ENCODE peak calls at places on chromosomes 3 and 15, in ten cellular contexts. One of them, this sample, is unnamed.

GRCh38 chr3:197394464-197395321 is 96.3 kb upstream of the DLG1 start:
- DNase-seq in coronary artery: no peak
- DNase-seq in testis: peak
- DNase-seq in heart right ventricle: peak
- DNase-seq in endodermal cell: peak
- DNase-seq in cardiac fibroblast: peak
- DNase-seq in CD8-positive, alpha-beta T cell: no peak
- DNase-seq in upper lobe of right lung: no peak
- DNase-seq in HCT116: peak
- DNase-seq in cardiac muscle cell: peak
- DNase-seq in this sample: peak

GRCh38 chr3:193114431-193115340 is 126.3 kb upstream of the PLAAT1 start:
- DNase-seq in cardiac fibroblast: no peak
- DNase-seq in heart right ventricle: no peak
- DNase-seq in HCT116: no peak
- DNase-seq in cardiac muscle cell: no peak
- DNase-seq in endodermal cell: no peak
- DNase-seq in coronary artery: no peak
- DNase-seq in upper lobe of right lung: no peak
- DNase-seq in testis: no peak
- DNase-seq in CD8-positive, alpha-beta T cell: no peak
- DNase-seq in this sample: no peak

GRCh38 chr3:121529308-121529707 is 16.5 kb downstream of the POLQ start:
- DNase-seq in CD8-positive, alpha-beta T cell: no peak
- DNase-seq in coronary artery: no peak
- DNase-seq in upper lobe of right lung: no peak
- DNase-seq in HCT116: no peak
- DNase-seq in cardiac fibroblast: peak
- DNase-seq in heart right ventricle: no peak
- DNase-seq in endodermal cell: no peak
- DNase-seq in cardiac muscle cell: peak
- DNase-seq in testis: no peak
- DNase-seq in this sample: peak

GRCh38 chr3:50238549-50239026 is 2.6 kb downstream of the GNAI2 start:
- DNase-seq in CD8-positive, alpha-beta T cell: no peak
- DNase-seq in cardiac muscle cell: no peak
- DNase-seq in cardiac fibroblast: peak
- DNase-seq in HCT116: no peak
- DNase-seq in testis: peak
- DNase-seq in endodermal cell: no peak
- DNase-seq in upper lobe of right lung: peak
- DNase-seq in coronary artery: peak
- DNase-seq in heart right ventricle: peak
- DNase-seq in this sample: peak

GRCh38 chr3:181103605-181104004 is 114.1 kb upstream of the DNAJC19 start:
- DNase-seq in upper lobe of right lung: no peak
- DNase-seq in HCT116: peak
- DNase-seq in testis: peak
- DNase-seq in cardiac muscle cell: no peak
- DNase-seq in coronary artery: no peak
- DNase-seq in heart right ventricle: no peak
- DNase-seq in CD8-positive, alpha-beta T cell: no peak
- DNase-seq in cardiac fibroblast: peak
- DNase-seq in endodermal cell: peak
- DNase-seq in this sample: no peak

GRCh38 chr3:169091196-169091595 is 572.3 kb downstream of the MECOM start:
- DNase-seq in testis: no peak
- DNase-seq in cardiac muscle cell: peak
- DNase-seq in cardiac fibroblast: peak
- DNase-seq in endodermal cell: no peak
- DNase-seq in HCT116: no peak
- DNase-seq in upper lobe of right lung: no peak
- DNase-seq in heart right ventricle: no peak
- DNase-seq in CD8-positive, alpha-beta T cell: no peak
- DNase-seq in coronary artery: no peak
- DNase-seq in this sample: peak

GRCh38 chr15:44489464-44489863 is 47.5 kb upstream of the EIF3J start:
- DNase-seq in endodermal cell: no peak
- DNase-seq in HCT116: peak
- DNase-seq in heart right ventricle: no peak
- DNase-seq in coronary artery: no peak
- DNase-seq in cardiac muscle cell: peak
- DNase-seq in cardiac fibroblast: peak
- DNase-seq in CD8-positive, alpha-beta T cell: no peak
- DNase-seq in upper lobe of right lung: no peak
- DNase-seq in testis: no peak
- DNase-seq in this sample: peak

GRCh38 chr15:40054746-40055575 is 16.0 kb upstream of the SRP14 start:
- DNase-seq in endodermal cell: peak
- DNase-seq in coronary artery: peak
- DNase-seq in cardiac fibroblast: peak
- DNase-seq in upper lobe of right lung: no peak
- DNase-seq in CD8-positive, alpha-beta T cell: peak
- DNase-seq in testis: no peak
- DNase-seq in heart right ventricle: no peak
- DNase-seq in HCT116: no peak
- DNase-seq in cardiac muscle cell: no peak
- DNase-seq in this sample: peak

GRCh38 chr3:42159706-42160472 is 68.7 kb downstream of the TRAK1 start:
- DNase-seq in testis: peak
- DNase-seq in cardiac muscle cell: peak
- DNase-seq in HCT116: peak
- DNase-seq in upper lobe of right lung: peak
- DNase-seq in cardiac fibroblast: peak
- DNase-seq in CD8-positive, alpha-beta T cell: peak
- DNase-seq in endodermal cell: peak
- DNase-seq in coronary artery: no peak
- DNase-seq in heart right ventricle: peak
- DNase-seq in this sample: no peak

GRCh38 chr3:139312959-139313358 is 30.9 kb upstream of the MRPS22 start:
- DNase-seq in cardiac muscle cell: peak
- DNase-seq in cardiac fibroblast: peak
- DNase-seq in HCT116: no peak
- DNase-seq in coronary artery: no peak
- DNase-seq in heart right ventricle: no peak
- DNase-seq in endodermal cell: no peak
- DNase-seq in testis: no peak
- DNase-seq in CD8-positive, alpha-beta T cell: no peak
- DNase-seq in upper lobe of right lung: peak
- DNase-seq in this sample: peak

GRCh38 chr15:59298255-59298856 is 74.3 kb downstream of the MYO1E start:
- DNase-seq in testis: no peak
- DNase-seq in upper lobe of right lung: no peak
- DNase-seq in CD8-positive, alpha-beta T cell: no peak
- DNase-seq in cardiac muscle cell: no peak
- DNase-seq in heart right ventricle: no peak
- DNase-seq in cardiac fibroblast: peak
- DNase-seq in coronary artery: no peak
- DNase-seq in endodermal cell: peak
- DNase-seq in HCT116: peak
- DNase-seq in this sample: no peak

GRCh38 chr3:114364806-114365205 is 71.0 kb downstream of the TIGIT start:
- DNase-seq in HCT116: no peak
- DNase-seq in cardiac muscle cell: no peak
- DNase-seq in heart right ventricle: no peak
- DNase-seq in upper lobe of right lung: no peak
- DNase-seq in coronary artery: no peak
- DNase-seq in testis: no peak
- DNase-seq in endodermal cell: no peak
- DNase-seq in CD8-positive, alpha-beta T cell: no peak
- DNase-seq in cardiac fibroblast: no peak
- DNase-seq in this sample: no peak

GRCh38 chr3:22951910-22952309 is 251.2 kb upstream of the UBE2E2 start:
- DNase-seq in cardiac muscle cell: no peak
- DNase-seq in endodermal cell: no peak
- DNase-seq in testis: no peak
- DNase-seq in HCT116: no peak
- DNase-seq in upper lobe of right lung: no peak
- DNase-seq in CD8-positive, alpha-beta T cell: no peak
- DNase-seq in coronary artery: no peak
- DNase-seq in heart right ventricle: no peak
- DNase-seq in cardiac fibroblast: no peak
- DNase-seq in this sample: no peak

GRCh38 chr15:75454471-75455418 is 3.3 kb upstream of the SIN3A start:
- DNase-seq in testis: peak
- DNase-seq in CD8-positive, alpha-beta T cell: peak
- DNase-seq in coronary artery: peak
- DNase-seq in heart right ventricle: no peak
- DNase-seq in HCT116: peak
- DNase-seq in cardiac muscle cell: no peak
- DNase-seq in cardiac fibroblast: no peak
- DNase-seq in endodermal cell: peak
- DNase-seq in upper lobe of right lung: peak
- DNase-seq in this sample: peak

GRCh38 chr15:92290359-92290992 is 103.2 kb upstream of the ST8SIA2 start:
- DNase-seq in coronary artery: no peak
- DNase-seq in CD8-positive, alpha-beta T cell: no peak
- DNase-seq in cardiac muscle cell: no peak
- DNase-seq in upper lobe of right lung: no peak
- DNase-seq in endodermal cell: no peak
- DNase-seq in testis: no peak
- DNase-seq in heart right ventricle: no peak
- DNase-seq in cardiac fibroblast: no peak
- DNase-seq in HCT116: no peak
- DNase-seq in this sample: no peak

GRCh38 chr15:86743283-86743903 is 663.7 kb downstream of the AGBL1 start:
- DNase-seq in endodermal cell: peak
- DNase-seq in CD8-positive, alpha-beta T cell: peak
- DNase-seq in HCT116: no peak
- DNase-seq in upper lobe of right lung: no peak
- DNase-seq in cardiac fibroblast: no peak
- DNase-seq in heart right ventricle: peak
- DNase-seq in coronary artery: no peak
- DNase-seq in testis: peak
- DNase-seq in cardiac muscle cell: no peak
- DNase-seq in this sample: no peak
- TF ChIP-seq CTCF in endodermal cell: peak
- TF ChIP-seq CTCF in CD8-positive, alpha-beta T cell: peak
- TF ChIP-seq CTCF in HCT116: peak
- TF ChIP-seq CTCF in upper lobe of right lung: peak
- TF ChIP-seq CTCF in cardiac fibroblast: no peak
- TF ChIP-seq CTCF in heart right ventricle: peak
- TF ChIP-seq CTCF in coronary artery: no peak
- TF ChIP-seq CTCF in testis: peak
- TF ChIP-seq CTCF in cardiac muscle cell: peak
- TF ChIP-seq CTCF in this sample: peak

DNA sequence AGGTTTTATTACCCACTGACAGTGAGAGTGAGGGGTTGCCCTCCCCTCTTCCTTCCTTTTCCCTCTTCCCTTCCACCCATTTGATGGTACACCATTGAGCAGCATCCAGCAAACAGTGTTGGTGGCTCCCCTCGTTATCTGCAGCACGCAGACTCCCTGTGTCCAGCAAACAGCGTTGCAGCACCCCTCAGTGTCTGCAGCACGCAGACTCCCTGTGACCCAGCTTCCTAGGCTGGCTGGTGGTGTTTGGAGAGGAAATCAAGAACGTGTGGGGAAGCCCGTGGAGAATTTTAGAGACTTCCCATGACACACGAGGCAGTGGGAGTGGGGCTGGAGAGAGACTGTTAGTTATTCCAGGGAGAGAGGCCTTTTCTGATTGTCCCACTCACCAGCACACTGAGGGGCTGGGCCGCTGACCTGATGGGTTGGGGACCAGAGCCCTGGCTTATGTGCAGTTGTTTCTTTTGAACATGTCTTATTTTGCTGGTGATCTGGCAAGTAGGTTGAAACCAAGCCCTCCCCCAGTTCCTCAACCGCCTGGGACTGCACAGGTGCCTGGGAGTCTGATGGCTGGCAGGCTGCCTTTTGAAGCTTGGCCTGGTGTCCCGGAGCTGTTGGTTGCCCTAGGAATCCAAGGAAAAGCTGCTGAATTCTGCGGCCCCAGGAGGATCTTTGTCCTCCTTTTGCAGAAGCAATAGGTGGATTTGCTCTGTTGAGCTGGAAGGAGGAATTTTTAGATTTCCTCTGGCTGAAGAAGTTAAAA is 18.9 kb downstream of the APBA2 start:
- DNase-seq in CD8-positive, alpha-beta T cell: no peak
- DNase-seq in cardiac fibroblast: no peak
- DNase-seq in HCT116: no peak
- DNase-seq in heart right ventricle: no peak
- DNase-seq in endodermal cell: no peak
- DNase-seq in upper lobe of right lung: peak
- DNase-seq in testis: no peak
- DNase-seq in coronary artery: no peak
- DNase-seq in cardiac muscle cell: peak
- DNase-seq in this sample: no peak
- H3K4me3 ChIP-seq in CD8-positive, alpha-beta T cell: no peak
- H3K4me3 ChIP-seq in cardiac fibroblast: no peak
- H3K4me3 ChIP-seq in HCT116: no peak
- H3K4me3 ChIP-seq in heart right ventricle: no peak
- H3K4me3 ChIP-seq in endodermal cell: no peak
- H3K4me3 ChIP-seq in upper lobe of right lung: no peak
- H3K4me3 ChIP-seq in testis: no peak
- H3K4me3 ChIP-seq in coronary artery: no peak
- H3K4me3 ChIP-seq in cardiac muscle cell: no peak
- H3K4me3 ChIP-seq in this sample: no peak

DNA sequence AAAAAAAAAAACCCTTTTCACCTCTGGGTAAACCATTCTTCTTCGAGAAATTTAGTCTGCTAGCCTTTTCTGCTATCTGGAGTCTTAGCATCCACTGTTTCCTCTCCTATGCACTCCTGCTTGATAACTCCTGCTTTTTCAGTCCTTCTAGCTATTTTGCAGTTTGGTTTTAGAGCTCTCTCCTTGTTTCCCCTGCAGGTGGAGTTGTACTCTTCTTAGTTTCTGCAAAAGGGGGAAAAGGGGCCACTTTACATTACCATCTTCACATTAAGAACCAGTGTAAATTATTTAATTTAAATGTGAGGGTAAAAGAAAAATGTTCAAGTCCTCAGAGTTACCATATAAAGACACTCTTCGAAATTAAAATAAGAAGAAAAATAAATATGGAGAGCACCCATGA is 23.6 kb upstream of the MYLK start:
- DNase-seq in testis: no peak
- DNase-seq in cardiac fibroblast: no peak
- DNase-seq in upper lobe of right lung: no peak
- DNase-seq in cardiac muscle cell: no peak
- DNase-seq in HCT116: no peak
- DNase-seq in coronary artery: no peak
- DNase-seq in heart right ventricle: no peak
- DNase-seq in CD8-positive, alpha-beta T cell: no peak
- DNase-seq in endodermal cell: no peak
- DNase-seq in this sample: no peak
- TF ChIP-seq CTCF in testis: no peak
- TF ChIP-seq CTCF in cardiac fibroblast: no peak
- TF ChIP-seq CTCF in upper lobe of right lung: no peak
- TF ChIP-seq CTCF in cardiac muscle cell: no peak
- TF ChIP-seq CTCF in HCT116: peak
- TF ChIP-seq CTCF in coronary artery: no peak
- TF ChIP-seq CTCF in heart right ventricle: no peak
- TF ChIP-seq CTCF in CD8-positive, alpha-beta T cell: no peak
- TF ChIP-seq CTCF in endodermal cell: peak
- TF ChIP-seq CTCF in this sample: peak

DNA sequence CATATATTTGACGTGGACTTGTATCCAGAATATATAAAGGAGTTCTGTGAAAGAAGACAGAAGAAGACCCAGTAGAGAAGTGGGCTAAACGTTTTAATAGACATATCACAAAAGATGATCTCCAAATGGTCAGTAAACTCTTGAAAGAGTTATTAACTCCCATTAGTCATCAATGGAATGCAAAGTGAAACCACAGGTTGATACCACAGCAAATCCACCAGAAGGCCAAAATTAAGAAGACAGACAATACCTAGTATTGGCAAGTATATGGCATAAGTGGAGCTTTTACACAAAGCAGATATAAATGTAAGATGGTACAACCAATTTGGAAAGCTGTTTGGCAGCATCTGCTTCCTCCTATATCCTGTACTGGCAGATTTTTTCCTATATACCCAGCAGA is 6.0 kb downstream of the SPATA16 start:
- DNase-seq in upper lobe of right lung: no peak
- DNase-seq in cardiac muscle cell: no peak
- DNase-seq in CD8-positive, alpha-beta T cell: no peak
- DNase-seq in cardiac fibroblast: peak
- DNase-seq in heart right ventricle: no peak
- DNase-seq in HCT116: no peak
- DNase-seq in coronary artery: no peak
- DNase-seq in endodermal cell: no peak
- DNase-seq in testis: no peak
- DNase-seq in this sample: no peak
- H3K4me3 ChIP-seq in upper lobe of right lung: no peak
- H3K4me3 ChIP-seq in cardiac muscle cell: no peak
- H3K4me3 ChIP-seq in CD8-positive, alpha-beta T cell: no peak
- H3K4me3 ChIP-seq in cardiac fibroblast: no peak
- H3K4me3 ChIP-seq in heart right ventricle: no peak
- H3K4me3 ChIP-seq in HCT116: no peak
- H3K4me3 ChIP-seq in coronary artery: no peak
- H3K4me3 ChIP-seq in endodermal cell: no peak
- H3K4me3 ChIP-seq in testis: no peak
- H3K4me3 ChIP-seq in this sample: no peak

This sample was measured in fibroblast of villous mesenchyme.